ENCODE peak calls at places on chromosomes 7 and 10, in nine cellular contexts. R is upper lobe of left lung, L is suprapubic skin, X is transverse colon, V is GM12878, J is A549, O is stomach, P is tibial nerve, T is ovary. N is an unnamed sample.

GRCh38 chr10:79482721-79483120 is 29.6 kb upstream of the EIF5AL1 start:
- DNase-seq in O (no peak), V (no peak), J (no peak), P (no peak), L (no peak), X (no peak), R (no peak), T (no peak), N (no peak)

GRCh38 chr10:46544989-46545791 is 11.3 kb downstream of the GPRIN2 start:
- DNase-seq in V (no peak), X (peak; percentile 18), T (peak; percentile 6), J (peak; percentile 86), L (peak; percentile 77), O (peak; percentile 26), R (peak; percentile 21), P (peak; percentile 10), N (no peak)

GRCh38 chr7:148419856-148420508 is 170.6 kb upstream of the C7orf33 start:
- DNase-seq in X (no peak), P (no peak), O (no peak), J (no peak), R (no peak), V (peak; percentile 19), L (no peak), T (no peak), N (no peak)

GRCh38 chr7:74344128-74344496 is 54.9 kb downstream of the CLIP2 start:
- DNase-seq in V (no peak), P (no peak), O (no peak), L (no peak), J (peak; percentile 49), T (no peak), X (no peak), R (no peak), N (no peak)

GRCh38 chr10:75335191-75335590 is 66.4 kb downstream of the ZNF503 start:
- DNase-seq in P (no peak), L (no peak), J (no peak), O (no peak), T (no peak), X (no peak), V (no peak), R (no peak), N (no peak)

GRCh38 chr7:16755397-16755796 is 1.8 kb downstream of the TSPAN13 start:
- DNase-seq in P (no peak), O (no peak), J (no peak), T (no peak), X (no peak), L (no peak), R (no peak), V (no peak), N (no peak)

GRCh38 chr7:157002819-157003421 is 7.5 kb downstream of the MNX1 start:
- DNase-seq in P (no peak), J (no peak), V (no peak), X (no peak), T (no peak), L (peak; percentile 59), R (no peak), O (no peak), N (no peak)

GRCh38 chr7:157386979-157387800 is 50.4 kb downstream of the DNAJB6 start:
- DNase-seq in P (peak; percentile 58), T (peak; percentile 80), J (peak; percentile 85), O (peak; percentile 86), R (peak; percentile 89), L (peak; percentile 91), X (peak; percentile 82), V (peak; percentile 47), N (peak; percentile 98)

GRCh38 chr10:16381083-16381482 is 55.7 kb upstream of the PTER start:
- DNase-seq in R (no peak), O (no peak), J (peak; percentile 95), V (peak; percentile 17), L (no peak), T (no peak), X (no peak), P (no peak), N (no peak)

GRCh38 chr10:30027057-30028005 is 32.1 kb downstream of the JCAD start:
- DNase-seq in L (no peak), J (peak; percentile 32), T (peak; percentile 28), V (peak; percentile 32), X (peak; percentile 68), P (no peak), R (peak; percentile 65), O (peak; percentile 65), N (no peak)

GRCh38 chr7:140541513-140542192 is 62.3 kb upstream of the MKRN1 start:
- DNase-seq in O (peak; percentile 37), T (peak; percentile 90), L (no peak), V (no peak), J (peak; percentile 91), R (no peak), P (peak; percentile 52), X (peak; percentile 64), N (no peak)

GRCh38 chr10:66591865-66592264 is 334.0 kb upstream of the LRRTM3 start:
- DNase-seq in O (no peak), X (no peak), P (no peak), J (no peak), L (no peak), R (no peak), V (no peak), T (no peak), N (no peak)

GRCh38 chr10:106338486-106338885 is 826.0 kb downstream of the SORCS1 start:
- DNase-seq in J (no peak), T (no peak), V (no peak), L (no peak), R (no peak), P (no peak), X (no peak), O (no peak), N (no peak)

GRCh38 chr10:71717056-71717755 is 2.4 kb downstream of the C10orf105 start:
- DNase-seq in T (peak; percentile 48), O (no peak), P (no peak), X (no peak), V (no peak), J (no peak), R (no peak), L (no peak), N (no peak)

GRCh38 chr10:50312464-50313437 is 61.4 kb upstream of the ASAH2 start:
- DNase-seq in P (no peak), T (no peak), O (no peak), L (no peak), V (no peak), J (no peak), R (no peak), X (no peak), N (no peak)
- TF ChIP-seq POLR2A in P (no peak), T (no peak), O (no peak), L (no peak), V (no peak), J (no peak), R (no peak), X (no peak), N (no peak)

DNA sequence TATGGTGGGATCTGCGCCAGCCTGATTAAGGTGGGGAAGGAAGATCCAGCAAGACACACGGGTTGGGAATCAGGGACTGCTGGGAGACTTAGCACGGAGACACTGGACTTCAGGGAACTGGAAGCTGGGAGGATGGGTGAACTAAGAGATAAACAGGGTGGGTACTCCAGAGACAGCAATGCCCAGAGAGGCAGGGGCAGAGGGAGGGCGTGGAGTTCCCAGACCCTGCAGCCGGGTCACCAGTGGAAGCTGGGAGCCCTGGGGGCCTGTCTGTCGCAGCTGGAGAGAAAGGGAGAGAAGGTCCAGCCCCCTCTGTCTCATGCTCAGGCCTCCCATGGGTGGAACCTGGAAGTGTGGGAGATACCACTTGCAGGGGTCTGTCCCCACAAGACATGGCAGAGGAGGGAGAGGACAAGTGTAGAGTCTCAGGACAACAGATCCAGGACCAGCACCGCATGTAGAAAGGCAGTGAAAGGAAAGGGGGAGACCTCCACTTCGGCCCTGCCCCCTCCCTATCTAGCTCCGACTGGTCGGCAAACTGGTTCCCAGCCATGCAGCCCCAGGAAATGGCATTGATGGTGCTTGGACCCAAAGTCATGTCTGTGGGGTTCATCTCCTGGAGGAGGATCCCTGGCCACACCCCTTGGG is 44.4 kb downstream of the AOC1 start:
- DNase-seq in T (no peak), J (no peak), P (no peak), R (no peak), X (no peak), L (no peak), O (no peak), V (no peak), N (peak; percentile 89)
- H3K4me1 ChIP-seq in T (no peaks in the 10 kb centered on the region), J (no peaks in the 10 kb centered on the region), P (no peaks in the 10 kb centered on the region), R (no peaks in the 10 kb centered on the region), X (peaks cover 24% of the 10 kb centered on the region), L (peaks cover 9% of the 10 kb centered on the region), O (peaks cover 21% of the 10 kb centered on the region), V (peaks cover 16% of the 10 kb centered on the region), N (peaks cover 20% of the 10 kb centered on the region)

GRCh38 chr7:142060936-142061335 is 50.6 kb upstream of the MGAM2 start:
- DNase-seq in X (no peak), R (no peak), J (no peak), O (no peak), L (no peak), P (no peak), V (no peak), T (no peak), N (no peak)

GRCh38 chr7:142053988-142054387 is 57.5 kb upstream of the MGAM2 start:
- DNase-seq in R (no peak), L (no peak), O (no peak), P (no peak), T (no peak), X (no peak), J (no peak), V (no peak), N (no peak)

GRCh38 chr7:142057101-142057500 is 54.4 kb upstream of the MGAM2 start:
- DNase-seq in L (no peak), P (no peak), T (no peak), J (no peak), V (no peak), R (no peak), O (no peak), X (no peak), N (no peak)
- TF ChIP-seq EP300 in L (no peak), P (no peak), T (no peak), J (no peak), V (no peak), R (no peak), O (no peak), X (no peak), N (no peak)

DNA sequence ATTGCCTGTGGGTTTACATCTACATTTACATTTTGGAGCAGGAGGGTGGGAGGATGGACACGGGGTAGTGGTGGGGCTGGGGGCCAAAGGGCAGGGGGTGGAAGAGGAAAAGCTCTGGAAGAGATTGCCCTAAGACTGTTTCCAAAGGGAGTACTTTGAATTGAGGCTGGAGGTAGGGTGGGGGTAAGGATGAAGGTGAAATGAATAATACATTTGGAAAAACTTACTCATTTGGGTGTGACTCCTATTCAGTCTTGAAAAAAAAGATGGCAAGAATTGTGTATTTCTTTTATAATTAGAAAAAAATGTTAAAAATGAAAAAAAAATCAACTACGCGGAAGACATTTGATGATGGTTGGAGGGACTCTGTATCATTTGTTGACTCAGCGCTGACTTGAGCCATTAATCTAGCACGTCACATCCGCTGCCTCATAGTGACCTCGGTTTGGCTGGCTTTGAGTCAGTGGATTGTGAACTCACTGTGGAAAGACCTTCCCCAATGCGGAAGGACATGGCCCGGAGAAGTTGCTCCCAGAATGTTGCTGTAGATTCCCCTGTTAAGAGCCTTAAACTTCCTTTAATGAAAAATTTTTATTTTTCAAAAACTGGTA is 2.8 kb downstream of the FAM180A start:
- DNase-seq in R (no peak), O (no peak), V (no peak), T (peak; percentile 61), J (peak; percentile 78), L (peak; percentile 85), X (peak; percentile 34), P (peak; percentile 22), N (no peak)
- TF ChIP-seq POLR2A in R (no peak), O (no peak), V (no peak), T (no peak), J (no peak), L (peak; percentile 16), X (no peak), P (no peak), N (no peak)

GRCh38 chr10:116041948-116042347 is 231.1 kb downstream of the GFRA1 start:
- DNase-seq in J (no peak), P (no peak), O (no peak), X (no peak), V (no peak), L (no peak), T (no peak), R (no peak), N (no peak)
- H3K4me1 ChIP-seq in J (peaks cover 8% of the 10 kb centered on the region), P (no peaks in the 10 kb centered on the region), O (no peaks in the 10 kb centered on the region), X (no peaks in the 10 kb centered on the region), V (no peaks in the 10 kb centered on the region), L (peaks cover 14% of the 10 kb centered on the region), T (peaks cover 4% of the 10 kb centered on the region), R (peaks cover 3% of the 10 kb centered on the region), N (peaks cover 17% of the 10 kb centered on the region)